ENCODE peak calls at places on chromosome 1, in ten cellular contexts. O is spleen, Y is epithelial cell of esophagus, F is PC-3, Q is neural progenitor cell, P is cardiac muscle cell, W is ascending aorta, K is transverse colon, M is heart left ventricle, V is astrocyte of the spinal cord. E is an unnamed sample.

GRCh38 chr1:40607921-40608320 is 57.6 kb downstream of the RIMS3 start:
- DNase-seq in F (no peak), P (no peak), Q (no peak), K (no peak), V (no peak), M (no peak), O (no peak), W (no peak), Y (peak; percentile 71), E (no peak)

GRCh38 chr1:40931601-40932000 is 47.9 kb upstream of the CTPS1 start:
- DNase-seq in P (no peak), O (peak; percentile 23), F (no peak), M (no peak), W (no peak), Y (no peak), K (no peak), Q (no peak), V (no peak), E (no peak)

GRCh38 chr1:44266400-44267344 is 53.4 kb downstream of the DMAP1 start:
- DNase-seq in O (no peak), F (no peak), Q (no peak), K (peak; percentile 66), P (no peak), Y (no peak), V (no peak), W (no peak), M (no peak), E (no peak)

GRCh38 chr1:89610457-89610991 is 22.4 kb upstream of the LRRC8C start:
- DNase-seq in O (peak; percentile 79), P (no peak), W (no peak), M (no peak), V (no peak), F (no peak), K (no peak), Q (no peak), Y (no peak), E (no peak)

GRCh38 chr1:64072089-64072835 is 131.2 kb upstream of the UBE2U start:
- DNase-seq in P (no peak), M (peak; percentile 13), F (peak; percentile 50), O (no peak), V (peak; percentile 57), Y (peak; percentile 46), Q (no peak), W (no peak), K (no peak), E (no peak)

GRCh38 chr1:231921951-231922350 is 295.4 kb downstream of the DISC1 start:
- DNase-seq in M (no peak), Y (peak; percentile 37), K (no peak), V (no peak), W (no peak), F (no peak), O (no peak), P (no peak), Q (no peak), E (no peak)

GRCh38 chr1:198117267-198117666 is 39.5 kb upstream of the NEK7 start:
- DNase-seq in Q (no peak), K (no peak), W (no peak), M (no peak), P (no peak), F (no peak), V (no peak), Y (no peak), O (no peak), E (no peak)

GRCh38 chr1:218480691-218481099 is 135.6 kb downstream of the TGFB2 start:
- DNase-seq in P (no peak), Y (peak; percentile 90), Q (no peak), W (no peak), K (no peak), V (peak; percentile 88), O (no peak), F (peak; percentile 98), M (no peak), E (no peak)

GRCh38 chr1:10514490-10515235 is 39.9 kb downstream of the PEX14 start:
- DNase-seq in F (peak; percentile 64), K (no peak), M (no peak), Y (peak; percentile 56), O (no peak), Q (peak; percentile 76), P (peak; percentile 59), V (peak; percentile 36), W (no peak), E (no peak)

GRCh38 chr1:19003371-19004290 is 47.2 kb upstream of the IFFO2 start:
- DNase-seq in P (no peak), O (no peak), K (no peak), W (no peak), Q (no peak), M (no peak), Y (no peak), V (peak; percentile 41), F (no peak), E (no peak)

DNA sequence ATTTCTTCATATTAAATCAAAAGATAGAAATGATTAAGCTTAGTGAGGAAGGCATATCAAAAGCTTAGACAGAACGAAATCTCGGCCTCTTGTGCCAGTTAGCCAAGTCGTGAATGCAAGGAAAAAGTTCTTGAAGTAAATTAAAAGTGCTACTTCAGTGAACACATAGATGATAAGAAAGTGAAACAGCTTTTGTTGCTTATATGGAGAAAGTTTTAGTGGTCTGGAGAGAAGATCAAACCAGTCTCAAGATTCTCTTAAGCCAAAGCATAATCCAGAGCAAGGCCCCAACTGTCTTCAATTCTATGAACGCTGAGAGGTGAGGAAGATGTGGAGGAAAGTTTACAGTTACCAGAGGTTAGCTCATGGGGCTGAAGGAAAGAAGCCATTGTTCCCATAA is 88.4 kb downstream of the ADGRL2 start:
- DNase-seq in O (no peak), K (no peak), W (no peak), Q (no peak), P (no peak), V (no peak), M (no peak), F (no peak), Y (no peak), E (no peak)
- TF ChIP-seq CTCF in O (no peak), K (no peak), W (no peak), Q (no peak), P (no peak), V (no peak), M (no peak), F (no peak), Y (no peak), E (no peak)

GRCh38 chr1:204493882-204494280 is 724 bp downstream of the PIK3C2B start:
- DNase-seq in Q (peak; percentile 64), K (peak; percentile 89), O (peak; percentile 90), W (no peak), M (peak; percentile 70), V (no peak), F (peak; percentile 85), Y (no peak), P (peak; percentile 72), E (no peak)
- H3K4me3 ChIP-seq in Q (peak overlapping the region; percentile 77), K (peak overlapping the region; percentile 52), O (peak overlapping the region; percentile 91), W (peak overlapping the region; percentile 93), M (peak overlapping the region; percentile 79), V (peak overlapping the region; percentile 57), F (peak overlapping the region; percentile 79), Y (peak overlapping the region; percentile 84), P (peak overlapping the region; percentile 63), E (peak overlapping the region; percentile 78)

GRCh38 chr1:200916681-200917080 is 22.0 kb downstream of the INAVA start:
- DNase-seq in V (no peak), O (peak; percentile 59), K (no peak), W (no peak), Q (no peak), Y (no peak), M (no peak), P (no peak), F (no peak), E (no peak)

GRCh38 chr1:200919386-200919785 is 24.7 kb downstream of the INAVA start:
- DNase-seq in P (no peak), V (no peak), W (no peak), F (no peak), K (no peak), Y (no peak), Q (no peak), M (no peak), O (peak; percentile 16), E (no peak)

GRCh38 chr1:200917291-200917817 is 22.7 kb downstream of the INAVA start:
- DNase-seq in K (no peak), W (no peak), Y (peak; percentile 96), P (peak; percentile 81), O (peak; percentile 33), F (peak; percentile 32), M (peak; percentile 74), Q (peak; percentile 25), V (no peak), E (no peak)

GRCh38 chr1:200918006-200918405 is 23.3 kb downstream of the INAVA start:
- DNase-seq in O (peak; percentile 9), V (no peak), Y (no peak), W (no peak), K (no peak), Q (no peak), F (no peak), M (no peak), P (no peak), E (no peak)

GRCh38 chr1:200916152-200916551 is 21.5 kb downstream of the INAVA start:
- DNase-seq in F (no peak), Q (peak; percentile 38), V (no peak), K (no peak), Y (no peak), P (no peak), M (no peak), W (no peak), O (peak; percentile 51), E (no peak)
- TF ChIP-seq CTCF in F (peak; percentile 66), Q (peak; percentile 47), V (no peak), K (peak; percentile 47), Y (peak; percentile 29), P (no peak), M (no peak), W (no peak), O (no peak), E (peak; percentile 43)

DNA sequence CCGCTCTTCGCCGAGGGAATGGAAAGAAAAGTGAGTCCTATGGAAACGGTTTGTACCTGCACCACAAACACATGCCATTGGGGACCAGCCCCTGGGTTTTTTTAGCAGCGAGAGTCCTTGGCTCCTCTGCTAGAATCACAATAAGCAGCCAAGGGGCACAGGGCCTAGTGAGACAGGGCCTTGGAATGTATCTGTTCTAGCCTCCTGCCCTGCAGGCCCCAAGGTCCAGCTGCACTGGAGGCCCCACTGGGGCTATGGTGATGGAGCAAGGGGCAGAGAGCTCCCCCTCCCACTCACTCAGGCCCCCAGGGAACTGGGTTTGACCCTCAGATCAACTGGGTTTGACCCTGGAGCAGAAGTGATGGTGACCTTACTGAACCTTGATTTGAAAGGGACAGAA is 14.4 kb downstream of the SHISA4 start:
- DNase-seq in P (no peak), Y (no peak), Q (no peak), V (no peak), O (no peak), F (no peak), M (no peak), K (peak; percentile 26), W (peak; percentile 58), E (no peak)
- H3K4me3 ChIP-seq in P (no peak overlapping the region), Y (no peak overlapping the region), Q (no peak overlapping the region), V (no peak overlapping the region), O (no peak overlapping the region), F (no peak overlapping the region), M (no peak overlapping the region), K (no peak overlapping the region), W (no peak overlapping the region), E (no peak overlapping the region)

E was measured in HFF-Myc.